ENCODE peak calls at places on chromosomes 16 and 17, in ten cellular contexts. Y, K, I, B, C, Q, L, N, Z and W are unnamed samples.

GRCh38 chr16:1196494-1196893 is 28.6 kb downstream of the TPSG1 start:
- DNase-seq in Y (no peak), K (no peak), I (no peak), B (no peak), C (no peak), Q (no peak), L (no peak), N (no peak), Z (no peak), W (no peak)

GRCh38 chr16:25007284-25007984 is 7.7 kb downstream of the ARHGAP17 start:
- DNase-seq in Y (no peak), K (peak; percentile 93), I (peak; percentile 89), B (no peak), C (no peak), Q (no peak), L (no peak), N (no peak), Z (peak; percentile 87), W (no peak)

GRCh38 chr17:80743181-80743771 is 198.6 kb downstream of the RPTOR start:
- DNase-seq in Y (no peak), K (peak; percentile 49), I (no peak), B (no peak), C (no peak), Q (no peak), L (no peak), N (no peak), Z (no peak), W (no peak)

GRCh38 chr17:79115487-79115886 is 40.9 kb downstream of the ENGASE start:
- DNase-seq in Y (no peak), K (no peak), I (no peak), B (no peak), C (no peak), Q (no peak), L (no peak), N (no peak), Z (no peak), W (no peak)

GRCh38 chr17:16818340-16818739 is 128.3 kb downstream of the CCDC144A start:
- DNase-seq in Y (peak; percentile 45), K (no peak), I (no peak), B (no peak), C (no peak), Q (no peak), L (no peak), N (peak; percentile 31), Z (peak; percentile 26), W (no peak)

GRCh38 chr17:59601130-59601529 is 18.6 kb upstream of the CLTC start:
- DNase-seq in Y (no peak), K (no peak), I (no peak), B (no peak), C (no peak), Q (no peak), L (no peak), N (no peak), Z (no peak), W (no peak)

GRCh38 chr17:48678141-48678971 is 44.0 kb downstream of the PRAC1 start:
- DNase-seq in Y (peak; percentile 86), K (peak; percentile 16), I (peak; percentile 19), B (peak; percentile 87), C (peak; percentile 87), Q (peak; percentile 97), L (peak; percentile 91), N (peak; percentile 95), Z (peak; percentile 89), W (peak; percentile 62)

GRCh38 chr17:18960803-18961511 is 9.0 kb downstream of the SLC5A10 start:
- DNase-seq in Y (peak; percentile 89), K (peak; percentile 32), I (peak; percentile 50), B (peak; percentile 93), C (peak; percentile 83), Q (peak; percentile 99), L (peak; percentile 90), N (peak; percentile 91), Z (peak; percentile 97), W (peak; percentile 81)

GRCh38 chr16:678858-679807 is 1.1 kb upstream of the STUB1 start:
- DNase-seq in Y (peak; percentile 86), K (peak; percentile 45), I (peak; percentile 30), B (peak; percentile 91), C (peak; percentile 83), Q (peak; percentile 79), L (peak; percentile 82), N (peak; percentile 84), Z (peak; percentile 92), W (no peak)

GRCh38 chr17:39485555-39485954 is 24.3 kb downstream of the CDK12 start:
- DNase-seq in Y (no peak), K (peak; percentile 98), I (peak; percentile 98), B (no peak), C (no peak), Q (no peak), L (no peak), N (no peak), Z (peak; percentile 88), W (no peak)

GRCh38 chr17:39484178-39484577 is 22.9 kb downstream of the CDK12 start:
- DNase-seq in Y (no peak), K (no peak), I (no peak), B (no peak), C (no peak), Q (no peak), L (no peak), N (no peak), Z (no peak), W (no peak)

GRCh38 chr17:39487946-39488345 is 26.7 kb downstream of the CDK12 start:
- DNase-seq in Y (no peak), K (peak; percentile 23), I (peak; percentile 25), B (no peak), C (no peak), Q (no peak), L (no peak), N (no peak), Z (no peak), W (no peak)

GRCh38 chr17:39483506-39483905 is 22.2 kb downstream of the CDK12 start:
- DNase-seq in Y (no peak), K (no peak), I (no peak), B (no peak), C (no peak), Q (no peak), L (no peak), N (no peak), Z (no peak), W (no peak)

GRCh38 chr17:39486242-39486641 is 25.0 kb downstream of the CDK12 start:
- DNase-seq in Y (no peak), K (peak; percentile 68), I (peak; percentile 77), B (no peak), C (no peak), Q (no peak), L (no peak), N (no peak), Z (peak; percentile 45), W (no peak)
- TF ChIP-seq CTCF in Y (no peak), K (no peak), I (no peak), B (no peak), C (no peak), Q (no peak), L (no peak), N (no peak), Z (no peak), W (no peak)

GRCh38 chr16:31193874-31194273 is 8.7 kb downstream of the PYCARD start:
- DNase-seq in Y (no peak), K (no peak), I (no peak), B (no peak), C (no peak), Q (no peak), L (no peak), N (no peak), Z (no peak), W (no peak)
- H4K20me1 ChIP-seq in Y (peaks cover 95% of the 10 kb centered on the region), K (no peaks in the 10 kb centered on the region), I (peaks cover 88% of the 10 kb centered on the region), B (peaks cover 100% of the 10 kb centered on the region), C (peaks cover 15% of the 10 kb centered on the region), Q (peaks cover 5% of the 10 kb centered on the region), L (peaks cover 91% of the 10 kb centered on the region), N (no peaks in the 10 kb centered on the region), Z (peaks cover 48% of the 10 kb centered on the region), W (no peaks in the 10 kb centered on the region)

GRCh38 chr17:50767446-50767845 is at the start of gene ANKRD40CL:
- DNase-seq in Y (no peak), K (no peak), I (no peak), B (no peak), C (no peak), Q (peak; percentile 33), L (no peak), N (peak; percentile 21), Z (no peak), W (no peak)

GRCh38 chr17:50765454-50766221 is 1.7 kb downstream of the ANKRD40CL start:
- DNase-seq in Y (no peak), K (no peak), I (no peak), B (no peak), C (no peak), Q (no peak), L (no peak), N (no peak), Z (no peak), W (peak; percentile 32)

GRCh38 chr17:50766222-50767023 is 895 bp downstream of the ANKRD40CL start:
- DNase-seq in Y (no peak), K (no peak), I (no peak), B (no peak), C (no peak), Q (peak; percentile 26), L (no peak), N (no peak), Z (no peak), W (no peak)

GRCh38 chr17:50768348-50768761 is 1.0 kb upstream of the ANKRD40CL start:
- DNase-seq in Y (no peak), K (no peak), I (no peak), B (no peak), C (no peak), Q (peak; percentile 47), L (peak; percentile 47), N (peak; percentile 50), Z (no peak), W (no peak)

GRCh38 chr17:50767030-50767429 is 288 bp downstream of the ANKRD40CL start:
- DNase-seq in Y (no peak), K (no peak), I (no peak), B (no peak), C (no peak), Q (peak; percentile 33), L (no peak), N (no peak), Z (no peak), W (no peak)
- H2AFZ ChIP-seq in Y (no peak overlapping the region), K (no peak overlapping the region), I (no peak overlapping the region), B (no peak overlapping the region), C (no peak overlapping the region), Q (no peak overlapping the region), L (no peak overlapping the region), N (no peak overlapping the region), Z (no peak overlapping the region), W (no peak overlapping the region)

GRCh38 chr16:35752012-35752772 is 2292.8 kb downstream of the TP53TG3F start:
- DNase-seq in Y (no peak), K (no peak), I (no peak), B (no peak), C (no peak), Q (no peak), L (no peak), N (no peak), Z (peak; percentile 61), W (no peak)

GRCh38 chr16:35752773-35753558 is 2293.6 kb downstream of the TP53TG3F start:
- DNase-seq in Y (no peak), K (no peak), I (no peak), B (no peak), C (no peak), Q (no peak), L (no peak), N (no peak), Z (peak; percentile 60), W (no peak)

GRCh38 chr16:35754391-35755369 is 2295.3 kb downstream of the TP53TG3F start:
- DNase-seq in Y (no peak), K (no peak), I (no peak), B (no peak), C (peak; percentile 2), Q (no peak), L (no peak), N (no peak), Z (peak; percentile 47), W (no peak)

GRCh38 chr16:35751191-35751941 is 2292.0 kb downstream of the TP53TG3F start:
- DNase-seq in Y (no peak), K (no peak), I (no peak), B (no peak), C (no peak), Q (no peak), L (no peak), N (no peak), Z (peak; percentile 50), W (no peak)

GRCh38 chr16:35753559-35754390 is 2294.4 kb downstream of the TP53TG3F start:
- DNase-seq in Y (no peak), K (no peak), I (no peak), B (no peak), C (no peak), Q (no peak), L (no peak), N (no peak), Z (peak; percentile 54), W (no peak)
- TF ChIP-seq CTCF in Y (no peak), K (no peak), I (no peak), B (no peak), C (no peak), Q (no peak), L (no peak), N (no peak), Z (no peak), W (no peak)